ENCODE peak calls at places on chromosomes 6 and 20, in four cellular contexts. O is breast epithelium, E is WTC11, M is cardiac muscle cell. L is an unnamed sample.

GRCh38 chr6:5096482-5096881 is 11.3 kb downstream of the PPP1R3G start:
- DNase-seq in O (no peak), M (peak; percentile 69), E (no peak), L (no peak)

GRCh38 chr20:40978761-40979160 is 49.9 kb upstream of the TOP1 start:
- DNase-seq in O (no peak), E (no peak), M (no peak), L (no peak)

GRCh38 chr6:44867561-44868334 is 460.4 kb upstream of the RUNX2 start:
- DNase-seq in E (no peak), M (no peak), O (no peak), L (no peak)

GRCh38 chr6:39068391-39068790 is 19.8 kb downstream of the GLP1R start:
- DNase-seq in E (no peak), M (no peak), O (no peak), L (no peak)

GRCh38 chr6:152299336-152299735 is 337.8 kb downstream of the SYNE1 start:
- DNase-seq in M (no peak), O (no peak), E (no peak), L (no peak)

GRCh38 chr20:25397827-25398226 is 7.2 kb upstream of the ABHD12 start:
- DNase-seq in M (no peak), O (no peak), E (no peak), L (peak; percentile 54)

GRCh38 chr20:46951840-46952497 is 57.3 kb downstream of the EYA2 start:
- DNase-seq in M (no peak), O (no peak), E (no peak), L (no peak)

GRCh38 chr6:113490356-113490755 is 366.8 kb upstream of the MARCKS start:
- DNase-seq in M (no peak), O (no peak), E (no peak), L (no peak)

GRCh38 chr6:35624341-35625070 is 64.2 kb downstream of the FKBP5 start:
- DNase-seq in E (no peak), M (peak; percentile 8), O (no peak), L (no peak)
- TF ChIP-seq CTCF in E (no peak), M (peak; percentile 23), O (no peak), L (no peak)

GRCh38 chr6:70507166-70507565 is 59.6 kb upstream of the SDHAF4 start:
- DNase-seq in E (no peak), O (no peak), M (no peak), L (peak; percentile 32)

GRCh38 chr6:70506321-70506720 is 60.4 kb upstream of the SDHAF4 start:
- DNase-seq in E (no peak), M (no peak), O (no peak), L (no peak)

GRCh38 chr6:70503813-70504465 is 62.8 kb upstream of the SDHAF4 start:
- DNase-seq in O (no peak), M (no peak), E (no peak), L (no peak)

DNA sequence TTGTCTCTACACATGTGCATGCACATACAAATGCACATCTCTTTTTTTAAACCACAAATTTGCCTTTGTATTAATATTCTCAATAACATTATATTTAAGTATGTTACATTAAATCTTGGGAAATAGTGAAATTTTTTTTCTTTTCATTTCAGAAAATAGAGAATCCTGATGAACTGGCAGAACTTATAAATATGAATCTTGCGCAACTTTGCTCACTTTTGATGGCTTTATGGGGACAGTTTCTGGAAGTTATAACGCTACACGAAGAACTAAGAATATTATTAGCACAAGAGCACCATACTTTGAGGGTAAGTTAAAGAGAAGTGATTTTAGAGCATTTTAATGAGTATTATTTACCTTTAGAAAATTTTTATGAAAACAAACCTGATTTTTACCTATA is 64.2 kb upstream of the SDHAF4 start:
- DNase-seq in O (no peak), E (no peak), M (no peak), L (no peak)
- TF ChIP-seq CTCF in O (no peak), E (no peak), M (no peak), L (no peak)

DNA sequence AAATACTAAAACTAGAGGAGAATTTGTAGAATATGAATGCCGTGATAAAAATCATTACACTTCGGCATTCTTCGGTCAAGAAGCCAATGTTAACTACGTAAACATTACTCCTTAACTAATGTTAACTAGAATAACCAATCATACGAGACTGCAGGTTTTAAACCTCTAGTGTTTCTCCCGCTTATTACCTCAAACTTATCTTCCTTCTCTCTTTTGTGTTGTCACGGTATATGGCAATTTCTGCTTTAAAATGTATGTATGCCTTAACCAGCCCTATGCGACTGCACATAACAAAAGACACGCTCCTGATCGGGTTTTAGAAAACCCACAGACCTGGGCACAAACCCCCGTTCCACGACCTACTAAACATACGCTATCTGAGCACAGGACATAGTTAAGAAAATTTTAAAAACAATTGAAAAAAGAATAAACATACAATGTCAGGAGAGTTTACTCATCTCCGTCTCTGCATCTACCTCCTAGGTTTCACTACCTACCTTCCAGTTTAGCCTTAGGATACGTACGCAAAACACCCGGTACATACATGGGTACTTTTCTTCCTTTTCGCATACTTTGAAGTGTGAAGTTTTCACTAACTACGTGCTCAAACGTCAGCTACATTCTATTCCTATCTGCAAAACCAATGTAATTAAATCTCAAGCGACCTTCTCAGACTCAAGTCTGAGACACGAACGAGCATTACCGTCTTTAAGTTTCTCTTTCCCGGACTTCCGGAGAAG is 1.1 kb downstream of the CD164 start:
- DNase-seq in E (no peak), O (no peak), M (peak; percentile 4), L (no peak)
- TF ChIP-seq CTCF in E (no peak), O (no peak), M (no peak), L (no peak)

GRCh38 chr6:170165085-170165484 is 125.8 kb downstream of the DLL1 start:
- DNase-seq in E (no peak), O (no peak), M (no peak), L (no peak)
- TF ChIP-seq CTCF in E (no peak), O (no peak), M (peak; percentile 10), L (peak; percentile 9)

DNA sequence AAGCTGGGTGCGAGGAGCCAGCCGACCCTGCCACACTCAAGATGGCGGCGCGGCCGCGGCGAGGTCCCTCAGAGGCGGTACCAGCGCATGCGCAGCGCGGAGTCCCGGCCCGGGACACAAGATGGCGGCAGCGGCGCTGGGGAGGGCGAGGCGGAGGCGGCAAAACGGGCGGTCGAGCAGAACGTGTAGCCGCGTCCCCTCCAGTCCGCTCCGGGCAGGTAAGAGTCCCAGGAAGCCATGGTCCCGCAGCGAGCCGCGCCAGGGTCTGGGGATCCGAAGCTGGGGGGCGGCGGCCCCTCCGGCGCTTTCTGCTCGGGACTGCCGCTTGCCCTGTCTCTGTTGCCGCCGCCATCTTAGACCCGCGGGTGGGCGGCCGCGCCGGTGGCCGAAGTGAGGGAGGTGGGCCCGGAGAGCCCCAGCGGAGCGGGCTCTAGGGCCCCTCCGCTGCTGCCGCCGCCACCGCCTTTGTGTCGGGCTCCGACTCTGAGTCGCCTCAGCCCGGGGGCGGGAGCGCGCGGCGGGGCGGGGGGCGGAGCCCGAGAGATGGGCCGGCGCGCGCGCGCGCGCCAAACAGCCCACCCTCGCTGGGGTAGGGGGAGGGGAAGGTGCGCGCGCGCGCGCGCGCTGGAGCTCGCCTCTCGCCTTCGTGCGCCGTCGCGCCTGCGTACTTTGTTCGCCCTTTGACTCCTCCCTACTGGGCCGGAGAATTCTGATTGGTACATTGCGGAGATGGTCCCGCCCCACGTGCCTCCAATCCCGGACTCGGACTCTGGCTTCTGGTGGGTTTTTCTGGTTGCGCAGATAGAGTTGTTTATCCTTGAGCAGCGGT is at the start of gene PCIF1:
- DNase-seq in M (peak; percentile 98), E (peak; percentile 98), O (peak; percentile 97), L (peak; percentile 99)
- TF ChIP-seq CTCF in M (no peak), E (no peak), O (peak; percentile 25), L (no peak)

GRCh38 chr6:102114402-102114801 is 720.9 kb downstream of the GRIK2 start:
- DNase-seq in E (peak; percentile 23), O (no peak), M (peak; percentile 45), L (peak; percentile 18)
- TF ChIP-seq CTCF in E (peak; percentile 66), O (no peak), M (no peak), L (no peak)

GRCh38 chr6:137975058-137975940 is 108.2 kb downstream of the TNFAIP3 start:
- DNase-seq in E (no peak), O (no peak), M (no peak), L (peak; percentile 18)
- TF ChIP-seq CTCF in E (no peak), O (no peak), M (peak; percentile 34), L (peak; percentile 56)

GRCh38 chr20:23047001-23047737 is 2.3 kb downstream of the THBD start:
- DNase-seq in O (no peak), M (no peak), E (no peak), L (no peak)

GRCh38 chr20:23049933-23050838 is 714 bp upstream of the THBD start:
- DNase-seq in O (no peak), E (peak; percentile 32), M (peak; percentile 38), L (peak; percentile 62)

GRCh38 chr20:23047738-23048214 is 1.7 kb downstream of the THBD start:
- DNase-seq in M (no peak), E (peak; percentile 32), O (no peak), L (no peak)

GRCh38 chr20:23049201-23049932 is at the start of gene THBD:
- DNase-seq in O (no peak), M (peak; percentile 46), E (peak; percentile 56), L (peak; percentile 84)

GRCh38 chr20:23048283-23049200 is 930 bp downstream of the THBD start:
- DNase-seq in M (peak; percentile 60), E (peak; percentile 78), O (no peak), L (peak; percentile 76)
- TF ChIP-seq CTCF in M (peak; percentile 51), E (no peak), O (no peak), L (peak; percentile 49)

DNA sequence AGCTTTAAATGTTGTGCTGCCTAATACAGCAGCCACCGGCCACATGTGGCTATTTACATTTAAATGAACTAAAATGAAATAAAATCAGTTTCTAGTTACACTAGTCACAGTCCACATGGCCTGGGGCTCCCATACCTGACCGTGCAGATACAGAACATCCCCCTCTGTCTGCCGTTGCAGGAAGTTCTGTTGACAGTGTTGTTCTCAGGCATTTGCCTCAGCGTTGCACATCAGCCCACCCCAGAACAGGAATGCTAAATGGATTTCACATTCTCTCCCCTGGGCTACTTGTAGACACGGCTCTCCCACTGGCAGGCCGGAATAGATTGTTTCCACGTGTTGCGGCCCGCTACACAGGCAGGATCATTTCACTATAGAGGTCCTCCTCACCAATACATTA is 26.3 kb downstream of the JAG1 start:
- DNase-seq in E (peak; percentile 58), O (no peak), M (peak; percentile 38), L (peak; percentile 53)
- TF ChIP-seq CTCF in E (peak; percentile 19), O (no peak), M (peak; percentile 29), L (peak; percentile 40)